ENCODE peak calls at places on chromosomes 2 and 18, in four cellular contexts. Z is Karpas-422, W is stomach, S is IMR-90. Y is an unnamed sample.
A peak's percentile ranks its signal among the peaks of the same experiment; 100 is the strongest.

GRCh38 chr2:209368924-209369323 is 54.9 kb upstream of the MAP2 start:
- DNase-seq in W (peak; percentile 74), S (peak; percentile 58), Z (no peak), Y (no peak)

GRCh38 chr2:11967946-11968465 is 221.6 kb downstream of the LPIN1 start:
- DNase-seq in S (peak; percentile 22), Z (no peak), W (no peak), Y (no peak)

GRCh38 chr2:158967114-158967730 is 1.2 kb upstream of the TANC1 start:
- DNase-seq in Z (no peak), W (no peak), S (no peak), Y (no peak)

GRCh38 chr2:196516541-196516940 is 123.0 kb upstream of the CCDC150 start:
- DNase-seq in Z (no peak), W (no peak), S (no peak), Y (no peak)

GRCh38 chr2:176813526-176814179 is 398.9 kb upstream of the HNRNPA3 start:
- DNase-seq in S (no peak), W (no peak), Z (peak; percentile 69), Y (no peak)

GRCh38 chr2:232875256-232876070 is 5.4 kb downstream of the SNORC start:
- DNase-seq in S (no peak), W (no peak), Z (no peak), Y (no peak)

GRCh38 chr18:11387880-11388279 is 221.5 kb upstream of the SLC35G4 start:
- DNase-seq in W (peak; percentile 37), Z (peak; percentile 73), S (peak; percentile 47), Y (no peak)

GRCh38 chr2:239438368-239438767 is 37.5 kb upstream of the HDAC4 start:
- DNase-seq in Z (no peak), S (no peak), W (no peak), Y (no peak)

GRCh38 chr2:172313715-172314341 is 113.6 kb upstream of the ITGA6 start:
- DNase-seq in Z (no peak), S (no peak), W (no peak), Y (no peak)

DNA sequence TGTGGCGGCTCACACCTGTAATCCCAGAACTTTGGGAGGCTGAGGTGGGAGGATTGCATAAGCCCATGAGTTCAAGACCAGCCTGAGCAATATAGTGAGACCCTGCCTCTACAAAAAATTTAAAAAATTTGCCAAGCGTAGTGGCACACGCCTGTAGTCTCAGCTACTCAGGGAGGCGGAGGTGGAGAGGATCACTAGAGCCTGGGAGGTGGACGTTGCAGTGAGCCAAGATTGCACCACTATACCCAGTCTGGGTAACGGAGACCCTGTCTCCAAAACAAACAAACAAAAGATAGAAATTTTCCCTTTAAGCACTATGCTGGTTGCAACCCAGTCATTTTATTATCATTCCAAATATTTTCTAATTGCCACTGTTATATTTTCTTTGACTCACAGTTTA is 32.3 kb downstream of the NPHP1 start:
- DNase-seq in Z (no peak), W (no peak), S (no peak), Y (no peak)
- H3K4me1 ChIP-seq in Z (no peaks in the 10 kb centered on the region), W (no peaks in the 10 kb centered on the region), S (no peaks in the 10 kb centered on the region), Y (peaks cover 3% of the 10 kb centered on the region)

GRCh38 chr18:58640891-58641610 is 12.2 kb upstream of the ALPK2 start:
- DNase-seq in S (no peak), W (no peak), Z (no peak), Y (no peak)

GRCh38 chr18:58646334-58646862 is 17.5 kb upstream of the ALPK2 start:
- DNase-seq in W (no peak), Z (no peak), S (no peak), Y (no peak)

GRCh38 chr18:58649966-58650816 is 21.1 kb upstream of the MALT1 start:
- DNase-seq in Z (no peak), W (no peak), S (peak; percentile 77), Y (no peak)

GRCh38 chr18:58640428-58640805 is 11.5 kb upstream of the ALPK2 start:
- DNase-seq in S (no peak), W (no peak), Z (no peak), Y (no peak)

GRCh38 chr18:58645398-58645797 is 16.5 kb upstream of the ALPK2 start:
- DNase-seq in S (peak; percentile 71), Z (no peak), W (no peak), Y (no peak)
- H3K9me3 ChIP-seq in S (no peaks in the 10 kb centered on the region), Z (no peaks in the 10 kb centered on the region), W (peaks cover 4% of the 10 kb centered on the region), Y (no peaks in the 10 kb centered on the region)

GRCh38 chr2:14951569-14952285 is 319.2 kb downstream of the LRATD1 start:
- DNase-seq in Z (no peak), S (no peak), W (no peak), Y (no peak)
- H3K4me1 ChIP-seq in Z (no peaks in the 10 kb centered on the region), S (no peaks in the 10 kb centered on the region), W (no peaks in the 10 kb centered on the region), Y (no peaks in the 10 kb centered on the region)

GRCh38 chr18:71678144-71678543 is 866.0 kb downstream of the CBLN2 start:
- DNase-seq in W (no peak), S (no peak), Z (no peak), Y (no peak)
- H3K9me3 ChIP-seq in W (peaks cover 25% of the 10 kb centered on the region), S (peaks cover 16% of the 10 kb centered on the region), Z (peaks cover 50% of the 10 kb centered on the region), Y (no peaks in the 10 kb centered on the region)